ENCODE peak calls at places on chromosomes 13 and 19, in nine cellular contexts. One of them, this sample, is unnamed.

GRCh38 chr19:50870417-50871089 is 2.7 kb upstream of the KLK2 start:
- DNase-seq in cardiac fibroblast: peak; percentile 3
- DNase-seq in GM06990: peak; percentile 64
- DNase-seq in A549: peak; percentile 90
- DNase-seq in AG04449: no peak
- DNase-seq in tibial nerve: no peak
- DNase-seq in endothelial cell of umbilical vein: no peak
- DNase-seq in PC-9: no peak
- DNase-seq in foreskin fibroblast: peak; percentile 4
- DNase-seq in this sample: no peak

GRCh38 chr13:95267662-95268369 is 33.4 kb downstream of the ABCC4 start:
- DNase-seq in cardiac fibroblast: peak; percentile 80
- DNase-seq in GM06990: no peak
- DNase-seq in A549: peak; percentile 85
- DNase-seq in AG04449: peak; percentile 71
- DNase-seq in tibial nerve: no peak
- DNase-seq in endothelial cell of umbilical vein: peak; percentile 40
- DNase-seq in PC-9: no peak
- DNase-seq in foreskin fibroblast: peak; percentile 94
- DNase-seq in this sample: peak; percentile 94

GRCh38 chr13:49064459-49064858 is 88.7 kb downstream of the FNDC3A start:
- DNase-seq in cardiac fibroblast: no peak
- DNase-seq in GM06990: no peak
- DNase-seq in A549: no peak
- DNase-seq in AG04449: no peak
- DNase-seq in tibial nerve: no peak
- DNase-seq in endothelial cell of umbilical vein: no peak
- DNase-seq in PC-9: no peak
- DNase-seq in foreskin fibroblast: no peak
- DNase-seq in this sample: no peak

GRCh38 chr13:45220403-45220802 is 19.6 kb upstream of the KCTD4 start:
- DNase-seq in cardiac fibroblast: no peak
- DNase-seq in GM06990: no peak
- DNase-seq in A549: no peak
- DNase-seq in AG04449: no peak
- DNase-seq in tibial nerve: no peak
- DNase-seq in endothelial cell of umbilical vein: no peak
- DNase-seq in PC-9: no peak
- DNase-seq in foreskin fibroblast: no peak
- DNase-seq in this sample: no peak

GRCh38 chr13:22198656-22199217 is 527.9 kb downstream of the FGF9 start:
- DNase-seq in cardiac fibroblast: no peak
- DNase-seq in GM06990: no peak
- DNase-seq in A549: no peak
- DNase-seq in AG04449: no peak
- DNase-seq in tibial nerve: no peak
- DNase-seq in endothelial cell of umbilical vein: no peak
- DNase-seq in PC-9: no peak
- DNase-seq in foreskin fibroblast: no peak
- DNase-seq in this sample: no peak

GRCh38 chr19:7916137-7916907 is 1.7 kb downstream of the TGFBR3L start:
- DNase-seq in cardiac fibroblast: no peak
- DNase-seq in GM06990: peak; percentile 59
- DNase-seq in A549: no peak
- DNase-seq in AG04449: no peak
- DNase-seq in tibial nerve: no peak
- DNase-seq in endothelial cell of umbilical vein: no peak
- DNase-seq in PC-9: no peak
- DNase-seq in foreskin fibroblast: peak; percentile 74
- DNase-seq in this sample: no peak

GRCh38 chr19:919157-920050 is 2.3 kb downstream of the KISS1R start:
- DNase-seq in cardiac fibroblast: no peak
- DNase-seq in GM06990: peak; percentile 69
- DNase-seq in A549: no peak
- DNase-seq in AG04449: no peak
- DNase-seq in tibial nerve: no peak
- DNase-seq in endothelial cell of umbilical vein: no peak
- DNase-seq in PC-9: peak; percentile 58
- DNase-seq in foreskin fibroblast: no peak
- DNase-seq in this sample: no peak

GRCh38 chr19:9498183-9498902 is at the start of gene ZNF560:
- DNase-seq in cardiac fibroblast: peak; percentile 2
- DNase-seq in GM06990: peak; percentile 18
- DNase-seq in A549: no peak
- DNase-seq in AG04449: no peak
- DNase-seq in tibial nerve: no peak
- DNase-seq in endothelial cell of umbilical vein: no peak
- DNase-seq in PC-9: peak; percentile 53
- DNase-seq in foreskin fibroblast: peak; percentile 81
- DNase-seq in this sample: peak; percentile 68

GRCh38 chr19:6678690-6679109 is 8.7 kb upstream of the TNFSF14 start:
- DNase-seq in cardiac fibroblast: no peak
- DNase-seq in GM06990: no peak
- DNase-seq in A549: no peak
- DNase-seq in AG04449: no peak
- DNase-seq in tibial nerve: no peak
- DNase-seq in endothelial cell of umbilical vein: no peak
- DNase-seq in PC-9: no peak
- DNase-seq in foreskin fibroblast: no peak
- DNase-seq in this sample: no peak

GRCh38 chr19:4913996-4914735 is 4.9 kb downstream of the UHRF1 start:
- DNase-seq in cardiac fibroblast: no peak
- DNase-seq in GM06990: no peak
- DNase-seq in A549: no peak
- DNase-seq in AG04449: no peak
- DNase-seq in tibial nerve: no peak
- DNase-seq in endothelial cell of umbilical vein: no peak
- DNase-seq in PC-9: no peak
- DNase-seq in foreskin fibroblast: no peak
- DNase-seq in this sample: peak; percentile 65

DNA sequence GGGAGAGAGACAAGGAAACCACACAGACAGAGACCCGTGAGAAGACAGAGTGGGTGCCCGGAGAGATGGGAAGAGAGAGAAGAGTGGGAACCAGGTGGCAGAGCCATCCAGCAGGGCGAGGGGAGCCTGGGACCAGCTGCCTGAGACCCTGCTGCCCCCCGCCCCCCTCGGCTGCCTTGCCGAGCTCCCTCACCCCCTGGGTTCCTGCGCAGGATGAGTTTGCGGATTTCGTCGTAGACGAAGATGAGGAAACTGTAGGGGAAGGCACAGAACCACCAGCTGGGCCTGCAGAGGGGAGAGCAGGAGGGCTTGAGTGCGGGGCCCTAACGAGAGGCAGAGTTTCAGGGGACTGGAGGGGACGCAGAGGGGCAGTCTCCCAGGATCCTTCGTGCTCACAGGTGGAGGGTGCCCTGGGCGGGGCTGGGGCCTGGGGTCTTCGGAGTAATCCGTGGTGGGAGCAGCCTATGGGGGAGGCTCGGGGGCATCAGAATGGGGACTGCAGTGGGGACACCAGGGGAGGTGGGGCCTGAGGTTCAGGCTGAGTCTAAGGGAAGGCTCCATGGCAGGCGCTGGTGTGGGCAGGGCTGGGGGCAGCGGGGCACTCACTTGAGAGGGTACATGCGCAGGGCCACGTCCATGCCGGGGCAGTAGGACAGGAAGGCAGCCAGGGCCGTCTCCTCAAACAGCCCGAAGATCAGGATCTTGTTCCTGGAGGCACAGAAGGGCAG is 8.1 kb upstream of the RABAC1 start:
- DNase-seq in cardiac fibroblast: no peak
- DNase-seq in GM06990: no peak
- DNase-seq in A549: no peak
- DNase-seq in AG04449: no peak
- DNase-seq in tibial nerve: no peak
- DNase-seq in endothelial cell of umbilical vein: no peak
- DNase-seq in PC-9: no peak
- DNase-seq in foreskin fibroblast: no peak
- DNase-seq in this sample: no peak
- TF ChIP-seq CTCF in cardiac fibroblast: no peak
- TF ChIP-seq CTCF in GM06990: no peak
- TF ChIP-seq CTCF in A549: no peak
- TF ChIP-seq CTCF in AG04449: no peak
- TF ChIP-seq CTCF in tibial nerve: no peak
- TF ChIP-seq CTCF in endothelial cell of umbilical vein: no peak
- TF ChIP-seq CTCF in PC-9: no peak
- TF ChIP-seq CTCF in foreskin fibroblast: no peak
- TF ChIP-seq CTCF in this sample: no peak

GRCh38 chr13:44078806-44079378 is 199.2 kb downstream of the LACC1 start:
- DNase-seq in cardiac fibroblast: no peak
- DNase-seq in GM06990: no peak
- DNase-seq in A549: no peak
- DNase-seq in AG04449: no peak
- DNase-seq in tibial nerve: no peak
- DNase-seq in endothelial cell of umbilical vein: no peak
- DNase-seq in PC-9: no peak
- DNase-seq in foreskin fibroblast: no peak
- DNase-seq in this sample: no peak
- TF ChIP-seq CTCF in cardiac fibroblast: no peak
- TF ChIP-seq CTCF in GM06990: no peak
- TF ChIP-seq CTCF in A549: no peak
- TF ChIP-seq CTCF in AG04449: no peak
- TF ChIP-seq CTCF in tibial nerve: no peak
- TF ChIP-seq CTCF in endothelial cell of umbilical vein: no peak
- TF ChIP-seq CTCF in PC-9: no peak
- TF ChIP-seq CTCF in foreskin fibroblast: no peak
- TF ChIP-seq CTCF in this sample: no peak

GRCh38 chr19:18496167-18496979 is 25.5 kb downstream of the ELL start:
- DNase-seq in cardiac fibroblast: peak; percentile 37
- DNase-seq in GM06990: no peak
- DNase-seq in A549: peak; percentile 28
- DNase-seq in AG04449: no peak
- DNase-seq in tibial nerve: no peak
- DNase-seq in endothelial cell of umbilical vein: no peak
- DNase-seq in PC-9: peak; percentile 83
- DNase-seq in foreskin fibroblast: peak; percentile 80
- DNase-seq in this sample: no peak
- TF ChIP-seq CTCF in cardiac fibroblast: no peak
- TF ChIP-seq CTCF in GM06990: peak; percentile 17
- TF ChIP-seq CTCF in A549: no peak
- TF ChIP-seq CTCF in AG04449: no peak
- TF ChIP-seq CTCF in tibial nerve: no peak
- TF ChIP-seq CTCF in endothelial cell of umbilical vein: no peak
- TF ChIP-seq CTCF in PC-9: no peak
- TF ChIP-seq CTCF in foreskin fibroblast: no peak
- TF ChIP-seq CTCF in this sample: no peak

DNA sequence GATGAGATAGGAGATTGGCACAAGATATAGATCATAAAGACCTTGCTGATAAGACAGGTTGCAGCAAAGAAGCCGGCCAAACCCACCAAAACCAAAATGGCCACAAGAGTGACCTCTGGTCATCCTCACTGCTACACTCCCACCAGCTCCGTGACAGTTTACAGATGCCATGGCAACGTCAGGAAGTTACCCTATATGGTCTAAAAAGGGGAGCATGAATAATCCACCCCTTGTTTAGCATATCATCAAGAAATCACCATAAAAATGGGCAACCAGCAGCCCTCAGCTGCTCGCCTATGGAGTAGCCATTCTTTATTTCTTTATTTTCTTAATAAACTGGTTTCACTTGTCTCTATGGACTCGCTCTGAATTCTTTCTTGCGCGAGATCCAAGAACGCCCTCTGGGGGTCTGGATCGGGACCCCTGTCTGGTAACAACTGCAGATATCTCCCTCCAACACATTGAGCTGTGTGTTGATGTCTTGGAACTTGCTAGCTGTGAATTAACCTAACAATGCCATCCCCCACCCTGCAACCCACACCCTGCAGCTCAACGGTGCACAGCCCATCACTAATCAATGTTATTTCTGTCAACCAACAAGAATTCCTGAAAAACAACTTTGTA is 27.1 kb upstream of the GRTP1 start:
- DNase-seq in cardiac fibroblast: no peak
- DNase-seq in GM06990: no peak
- DNase-seq in A549: no peak
- DNase-seq in AG04449: no peak
- DNase-seq in tibial nerve: no peak
- DNase-seq in endothelial cell of umbilical vein: no peak
- DNase-seq in PC-9: no peak
- DNase-seq in foreskin fibroblast: no peak
- DNase-seq in this sample: peak; percentile 26
- TF ChIP-seq CTCF in cardiac fibroblast: no peak
- TF ChIP-seq CTCF in GM06990: no peak
- TF ChIP-seq CTCF in A549: no peak
- TF ChIP-seq CTCF in AG04449: no peak
- TF ChIP-seq CTCF in tibial nerve: no peak
- TF ChIP-seq CTCF in endothelial cell of umbilical vein: no peak
- TF ChIP-seq CTCF in PC-9: no peak
- TF ChIP-seq CTCF in foreskin fibroblast: no peak
- TF ChIP-seq CTCF in this sample: no peak

GRCh38 chr13:40506592-40507446 is 159.6 kb downstream of the FOXO1 start:
- DNase-seq in cardiac fibroblast: no peak
- DNase-seq in GM06990: no peak
- DNase-seq in A549: no peak
- DNase-seq in AG04449: no peak
- DNase-seq in tibial nerve: no peak
- DNase-seq in endothelial cell of umbilical vein: peak; percentile 88
- DNase-seq in PC-9: no peak
- DNase-seq in foreskin fibroblast: no peak
- DNase-seq in this sample: no peak

GRCh38 chr13:40503966-40504591 is 162.4 kb downstream of the FOXO1 start:
- DNase-seq in cardiac fibroblast: peak; percentile 88
- DNase-seq in GM06990: no peak
- DNase-seq in A549: peak; percentile 90
- DNase-seq in AG04449: peak; percentile 77
- DNase-seq in tibial nerve: no peak
- DNase-seq in endothelial cell of umbilical vein: peak; percentile 99
- DNase-seq in PC-9: peak; percentile 53
- DNase-seq in foreskin fibroblast: peak; percentile 81
- DNase-seq in this sample: peak; percentile 17

GRCh38 chr13:40503026-40503425 is 163.4 kb downstream of the FOXO1 start:
- DNase-seq in cardiac fibroblast: no peak
- DNase-seq in GM06990: no peak
- DNase-seq in A549: no peak
- DNase-seq in AG04449: no peak
- DNase-seq in tibial nerve: no peak
- DNase-seq in endothelial cell of umbilical vein: no peak
- DNase-seq in PC-9: no peak
- DNase-seq in foreskin fibroblast: peak; percentile 49
- DNase-seq in this sample: peak; percentile 24

GRCh38 chr13:40504641-40505040 is 161.8 kb downstream of the FOXO1 start:
- DNase-seq in cardiac fibroblast: no peak
- DNase-seq in GM06990: no peak
- DNase-seq in A549: no peak
- DNase-seq in AG04449: no peak
- DNase-seq in tibial nerve: no peak
- DNase-seq in endothelial cell of umbilical vein: no peak
- DNase-seq in PC-9: no peak
- DNase-seq in foreskin fibroblast: no peak
- DNase-seq in this sample: no peak

DNA sequence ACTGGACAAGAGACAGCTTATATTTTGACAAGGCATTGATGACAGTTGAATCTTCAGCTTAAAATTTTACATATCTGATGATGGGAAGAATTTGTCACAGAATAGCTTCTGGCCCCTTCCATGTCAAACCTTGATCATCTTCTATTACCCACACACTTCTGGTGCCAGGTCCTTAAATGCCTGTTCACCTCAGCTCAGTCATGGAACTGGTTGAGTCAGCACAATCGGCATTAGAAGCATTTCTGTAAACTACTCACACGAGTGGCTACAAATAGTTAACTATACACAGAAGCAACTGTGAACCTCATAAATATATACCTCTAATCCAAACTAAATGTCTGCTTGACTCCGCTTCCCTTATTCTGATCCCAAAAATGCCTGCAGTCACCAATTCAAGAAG is 161.2 kb downstream of the FOXO1 start:
- DNase-seq in cardiac fibroblast: no peak
- DNase-seq in GM06990: no peak
- DNase-seq in A549: no peak
- DNase-seq in AG04449: no peak
- DNase-seq in tibial nerve: no peak
- DNase-seq in endothelial cell of umbilical vein: no peak
- DNase-seq in PC-9: no peak
- DNase-seq in foreskin fibroblast: no peak
- DNase-seq in this sample: no peak
- TF ChIP-seq CTCF in cardiac fibroblast: no peak
- TF ChIP-seq CTCF in GM06990: no peak
- TF ChIP-seq CTCF in A549: no peak
- TF ChIP-seq CTCF in AG04449: no peak
- TF ChIP-seq CTCF in tibial nerve: no peak
- TF ChIP-seq CTCF in endothelial cell of umbilical vein: no peak
- TF ChIP-seq CTCF in PC-9: no peak
- TF ChIP-seq CTCF in foreskin fibroblast: no peak
- TF ChIP-seq CTCF in this sample: no peak